ENCODE peak calls at places on chromosomes 4 and X, in ten cellular contexts. W, K, X, F, N, V, O, U, L and G are unnamed samples.
A peak's percentile ranks its signal among the peaks of the same experiment; 100 is the strongest.

GRCh38 chr4:139973015-139973414 is 181.0 kb downstream of the MAML3 start:
- DNase-seq in W (no peak), K (no peak), X (no peak), F (no peak), N (peak; percentile 89), V (no peak), O (no peak), U (no peak), L (no peak), G (no peak)

GRCh38 chrX:82237328-82237727 is 1035.4 kb downstream of the SH3BGRL start:
- DNase-seq in W (no peak), K (no peak), X (no peak), F (no peak), N (peak; percentile 0), V (no peak), O (no peak), U (no peak), L (no peak), G (no peak)

GRCh38 chr4:67207941-67208441 is 337.3 kb downstream of the CENPC start:
- DNase-seq in W (no peak), K (no peak), X (no peak), F (no peak), N (no peak), V (no peak), O (no peak), U (no peak), L (no peak), G (no peak)

GRCh38 chr4:14289708-14290107 is 662.2 kb upstream of the BOD1L1 start:
- DNase-seq in W (no peak), K (no peak), X (no peak), F (no peak), N (peak; percentile 63), V (no peak), O (no peak), U (no peak), L (no peak), G (no peak)

GRCh38 chrX:151184705-151185104 is 8.3 kb downstream of the GPR50 start:
- DNase-seq in W (no peak), K (no peak), X (no peak), F (no peak), N (no peak), V (no peak), O (no peak), U (no peak), L (no peak), G (no peak)

GRCh38 chrX:37796805-37797204 is 16.9 kb downstream of the CYBB start:
- DNase-seq in W (peak; percentile 6), K (no peak), X (no peak), F (no peak), N (peak; percentile 1), V (no peak), O (peak; percentile 5), U (peak; percentile 15), L (no peak), G (no peak)

GRCh38 chr4:6180841-6181631 is 19.3 kb downstream of the JAKMIP1 start:
- DNase-seq in W (no peak), K (no peak), X (peak; percentile 46), F (no peak), N (no peak), V (no peak), O (no peak), U (no peak), L (peak; percentile 62), G (no peak)

GRCh38 chr4:153223418-153223792 is 19.2 kb downstream of the TRIM2 start:
- DNase-seq in W (no peak), K (peak; percentile 32), X (no peak), F (no peak), N (no peak), V (no peak), O (no peak), U (no peak), L (no peak), G (no peak)

GRCh38 chrX:68654693-68655092 is 7.2 kb downstream of the STARD8 start:
- DNase-seq in W (no peak), K (no peak), X (no peak), F (no peak), N (no peak), V (no peak), O (no peak), U (no peak), L (no peak), G (no peak)

GRCh38 chrX:68660746-68661145 is 13.3 kb downstream of the STARD8 start:
- DNase-seq in W (no peak), K (no peak), X (no peak), F (no peak), N (no peak), V (no peak), O (no peak), U (no peak), L (no peak), G (no peak)

GRCh38 chrX:68658530-68658929 is 11.1 kb downstream of the STARD8 start:
- DNase-seq in W (peak; percentile 58), K (no peak), X (no peak), F (no peak), N (no peak), V (no peak), O (no peak), U (no peak), L (no peak), G (no peak)

DNA sequence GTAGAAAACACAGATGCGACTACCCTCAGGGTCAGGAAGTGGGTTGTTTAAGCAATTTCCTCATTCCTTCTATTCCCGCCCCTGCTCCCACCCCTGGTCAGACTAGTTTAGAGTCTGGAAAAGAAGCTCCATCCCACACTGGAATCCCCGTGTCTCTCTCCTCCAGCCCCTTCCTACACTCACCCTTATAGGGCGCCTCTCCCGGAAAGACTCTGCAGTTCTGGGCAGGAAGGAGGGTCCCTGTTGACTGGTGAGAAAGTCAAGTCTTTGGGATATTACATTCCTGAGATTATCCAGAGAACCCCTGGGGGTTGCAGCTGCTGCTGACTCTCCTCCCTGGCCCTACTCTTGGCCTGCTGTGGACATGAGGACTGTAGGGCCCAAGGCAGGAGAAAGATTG is 11.9 kb downstream of the STARD8 start:
- DNase-seq in W (no peak), K (no peak), X (no peak), F (no peak), N (no peak), V (no peak), O (no peak), U (no peak), L (no peak), G (no peak)
- H3K27ac ChIP-seq in W (no peak overlapping the region), K (no peak overlapping the region), X (no peak overlapping the region), F (no peak overlapping the region), N (no peak overlapping the region), V (no peak overlapping the region), O (no peak overlapping the region), U (no peak overlapping the region), L (no peak overlapping the region), G (no peak overlapping the region)

GRCh38 chrX:133437771-133438170 is 22.5 kb upstream of the GPC4 start:
- DNase-seq in W (no peak), K (no peak), X (no peak), F (no peak), N (no peak), V (no peak), O (no peak), U (no peak), L (no peak), G (no peak)

GRCh38 chrX:133444196-133444595 is 28.9 kb upstream of the GPC4 start:
- DNase-seq in W (no peak), K (no peak), X (no peak), F (no peak), N (peak; percentile 10), V (no peak), O (no peak), U (no peak), L (no peak), G (no peak)

GRCh38 chrX:133440797-133441163 is 25.5 kb upstream of the GPC4 start:
- DNase-seq in W (no peak), K (no peak), X (no peak), F (no peak), N (no peak), V (no peak), O (no peak), U (no peak), L (no peak), G (no peak)

GRCh38 chrX:133437356-133437755 is 22.1 kb upstream of the GPC4 start:
- DNase-seq in W (no peak), K (no peak), X (no peak), F (no peak), N (no peak), V (no peak), O (no peak), U (no peak), L (no peak), G (no peak)

GRCh38 chrX:133440081-133440796 is 24.9 kb upstream of the GPC4 start:
- DNase-seq in W (no peak), K (no peak), X (no peak), F (no peak), N (no peak), V (no peak), O (no peak), U (no peak), L (no peak), G (no peak)
- H3K27ac ChIP-seq in W (no peak overlapping the region), K (no peak overlapping the region), X (no peak overlapping the region), F (no peak overlapping the region), N (no peak overlapping the region), V (no peak overlapping the region), O (no peak overlapping the region), U (no peak overlapping the region), L (no peak overlapping the region), G (no peak overlapping the region)

GRCh38 chr4:94409947-94410346 is 41.8 kb upstream of the PDLIM5 start:
- DNase-seq in W (no peak), K (no peak), X (no peak), F (no peak), N (peak; percentile 40), V (no peak), O (no peak), U (no peak), L (no peak), G (no peak)

GRCh38 chr4:94407846-94408245 is 43.9 kb upstream of the PDLIM5 start:
- DNase-seq in W (no peak), K (no peak), X (no peak), F (no peak), N (peak; percentile 69), V (no peak), O (no peak), U (no peak), L (no peak), G (no peak)

GRCh38 chr4:94409375-94409679 is 42.4 kb upstream of the PDLIM5 start:
- DNase-seq in W (no peak), K (no peak), X (no peak), F (no peak), N (no peak), V (no peak), O (no peak), U (no peak), L (no peak), G (no peak)

GRCh38 chr4:94406668-94407437 is 44.9 kb upstream of the PDLIM5 start:
- DNase-seq in W (peak; percentile 21), K (peak; percentile 81), X (no peak), F (peak; percentile 36), N (peak; percentile 78), V (no peak), O (peak; percentile 87), U (peak; percentile 74), L (peak; percentile 62), G (peak; percentile 1)

DNA sequence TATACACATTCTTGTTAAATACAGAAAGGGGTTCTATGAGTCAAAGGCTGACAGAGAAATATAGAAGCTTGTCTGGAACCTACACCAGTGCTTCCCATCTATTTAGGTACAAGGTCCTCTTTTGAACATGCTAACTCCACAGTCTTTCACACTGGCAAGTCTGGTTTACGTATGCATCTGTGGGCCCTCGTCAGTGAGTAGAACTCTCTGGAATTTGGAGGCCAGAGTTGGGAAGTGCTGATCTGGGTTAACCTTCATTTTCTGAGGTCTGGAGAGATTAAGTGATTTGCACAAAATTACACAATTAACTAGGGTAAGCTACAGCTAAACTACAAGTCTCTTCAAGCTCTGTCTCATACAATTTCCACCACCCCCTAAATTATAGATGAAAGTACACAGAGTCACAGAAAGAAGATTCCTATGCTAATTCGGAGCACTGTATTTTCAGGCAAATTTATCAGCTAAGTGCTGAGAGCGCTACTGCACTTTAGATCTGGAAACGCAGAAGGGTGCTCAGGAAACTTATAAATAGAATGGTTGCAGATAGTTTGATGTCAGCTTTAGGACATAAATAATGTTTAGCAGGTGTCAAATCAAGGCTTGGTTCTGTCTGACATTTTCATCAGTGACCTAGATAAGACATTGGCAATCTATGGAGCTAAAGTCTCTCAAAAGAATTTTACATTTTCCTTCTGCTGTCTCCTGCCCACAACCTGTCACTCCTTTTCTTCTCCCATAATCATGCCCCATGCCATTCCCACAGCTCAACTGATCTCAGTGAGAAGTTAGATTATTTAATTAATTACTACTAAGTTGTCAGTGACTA is 43.0 kb upstream of the PDLIM5 start:
- DNase-seq in W (no peak), K (no peak), X (no peak), F (no peak), N (peak; percentile 84), V (no peak), O (no peak), U (no peak), L (no peak), G (no peak)
- H3K27ac ChIP-seq in W (peak overlapping the region; percentile 92), K (no peak overlapping the region), X (no peak overlapping the region), F (no peak overlapping the region), N (no peak overlapping the region), V (no peak overlapping the region), O (no peak overlapping the region), U (peak overlapping the region; percentile 44), L (no peak overlapping the region), G (no peak overlapping the region)

DNA sequence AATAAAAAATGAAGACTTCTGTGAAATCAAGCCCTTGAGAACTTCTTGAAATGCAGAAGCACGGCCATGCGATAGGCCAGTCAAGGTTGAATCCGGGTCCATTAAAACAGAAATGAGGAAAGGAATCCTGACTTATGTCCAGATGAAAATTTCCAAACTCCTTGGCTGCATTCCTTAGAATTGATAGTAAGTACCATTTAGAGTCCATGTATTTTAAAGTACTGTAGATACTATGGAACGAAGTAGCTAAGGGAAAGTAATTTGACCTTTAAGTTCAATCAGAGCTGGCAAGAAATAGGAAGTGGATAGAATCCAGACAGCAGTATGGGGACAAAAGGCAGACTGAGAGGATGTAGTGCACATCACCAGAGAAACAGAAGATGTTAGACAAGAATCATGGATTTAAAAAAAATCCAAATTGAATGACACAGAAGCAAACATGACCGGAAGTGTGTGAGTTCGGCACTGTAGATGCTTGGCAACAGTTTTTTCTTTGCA is 63.9 kb upstream of the PDLIM3 start:
- DNase-seq in W (no peak), K (no peak), X (no peak), F (no peak), N (no peak), V (no peak), O (no peak), U (no peak), L (no peak), G (no peak)
- H3K27ac ChIP-seq in W (peak overlapping the region; percentile 65), K (no peak overlapping the region), X (no peak overlapping the region), F (no peak overlapping the region), N (no peak overlapping the region), V (no peak overlapping the region), O (no peak overlapping the region), U (peak overlapping the region; percentile 70), L (no peak overlapping the region), G (no peak overlapping the region)